ENCODE peak calls at places on chromosomes 12 and 14, in nine cellular contexts. N, O, G, W, Q, M, C, S and I are unnamed samples.
A peak's percentile ranks its signal among the peaks of the same experiment; 100 is the strongest.

GRCh38 chr12:19962192-19962591 is 406.1 kb upstream of the PDE3A start:
- DNase-seq in C (no peak), W (no peak), M (no peak), S (no peak), Q (no peak), G (no peak), N (no peak), O (peak; percentile 63), I (no peak)

GRCh38 chr12:46186088-46186487 is 82.8 kb downstream of the SLC38A1 start:
- DNase-seq in C (no peak), S (no peak), W (no peak), M (no peak), Q (no peak), G (no peak), O (no peak), N (no peak), I (no peak)

GRCh38 chr12:2812290-2813213 is at the start of gene ITFG2:
- DNase-seq in W (peak; percentile 90), C (peak; percentile 97), O (peak; percentile 100), S (peak; percentile 99), G (peak; percentile 99), M (peak; percentile 92), N (peak; percentile 98), Q (peak; percentile 98), I (peak; percentile 98)

GRCh38 chr12:60042835-60043234 is 447.0 kb downstream of the SLC16A7 start:
- DNase-seq in G (no peak), S (no peak), M (no peak), W (no peak), Q (no peak), C (no peak), N (no peak), O (no peak), I (no peak)

GRCh38 chr12:51270847-51271518 is 768 bp upstream of the SMAGP start:
- DNase-seq in W (peak; percentile 49), M (no peak), C (no peak), O (no peak), Q (no peak), N (peak; percentile 90), S (peak; percentile 75), G (no peak), I (peak; percentile 85)

GRCh38 chr12:100141666-100141997 is 1.0 kb downstream of the BLTP3B start:
- DNase-seq in S (peak; percentile 91), C (no peak), M (peak; percentile 76), O (no peak), W (peak; percentile 63), N (peak; percentile 91), G (no peak), Q (no peak), I (peak; percentile 80)

GRCh38 chr12:29104495-29104894 is 44.6 kb upstream of the FAR2 start:
- DNase-seq in Q (no peak), C (no peak), S (no peak), N (no peak), G (no peak), W (no peak), M (no peak), O (no peak), I (peak; percentile 8)

GRCh38 chr14:87852107-87852506 is 140.9 kb downstream of the GALC start:
- DNase-seq in O (no peak), W (no peak), Q (no peak), G (no peak), M (no peak), S (no peak), N (no peak), C (no peak), I (no peak)

GRCh38 chr14:77296155-77296554 is 24.5 kb downstream of the POMT2 start:
- DNase-seq in G (no peak), N (no peak), C (no peak), Q (no peak), S (no peak), W (no peak), M (no peak), O (no peak), I (no peak)

GRCh38 chr12:58931518-58931917 is 11.2 kb upstream of the LRIG3 start:
- DNase-seq in C (no peak), W (no peak), N (no peak), O (no peak), S (no peak), Q (no peak), M (no peak), G (no peak), I (no peak)

GRCh38 chr12:119727600-119728436 is 59.9 kb downstream of the PRKAB1 start:
- DNase-seq in G (no peak), O (no peak), C (no peak), M (no peak), N (no peak), S (no peak), Q (no peak), W (no peak), I (no peak)

GRCh38 chr14:57317248-57317833 is 48.6 kb downstream of the AP5M1 start:
- DNase-seq in C (peak; percentile 56), M (peak; percentile 34), N (peak; percentile 90), G (peak; percentile 64), S (peak; percentile 82), O (peak; percentile 45), W (peak; percentile 4), Q (peak; percentile 72), I (peak; percentile 56)

GRCh38 chr12:105275997-105276760 is 40.2 kb upstream of the APPL2 start:
- DNase-seq in Q (no peak), N (peak; percentile 80), S (no peak), G (no peak), C (no peak), M (no peak), O (no peak), W (no peak), I (no peak)

GRCh38 chr14:85528882-85529585 is 910 bp upstream of the FLRT2 start:
- DNase-seq in W (no peak), C (no peak), G (peak; percentile 7), N (peak; percentile 78), Q (no peak), S (peak; percentile 70), M (no peak), O (no peak), I (peak; percentile 90)

GRCh38 chr12:100248886-100249285 is 18.0 kb downstream of the DEPDC4 start:
- DNase-seq in C (no peak), S (no peak), M (no peak), O (no peak), Q (no peak), W (no peak), G (no peak), N (no peak), I (no peak)

GRCh38 chr14:77307099-77307496 is 13.6 kb downstream of the POMT2 start:
- DNase-seq in G (no peak), O (no peak), M (no peak), N (no peak), W (no peak), Q (no peak), C (no peak), S (no peak), I (peak; percentile 67)

GRCh38 chr14:23695220-23695999 is 59.2 kb downstream of the DHRS2 start:
- DNase-seq in S (no peak), N (no peak), W (no peak), C (no peak), G (no peak), Q (no peak), M (no peak), O (no peak), I (no peak)

GRCh38 chr12:113260127-113260526 is 38.9 kb downstream of the TPCN1 start:
- DNase-seq in O (no peak), C (no peak), Q (no peak), M (no peak), W (no peak), G (no peak), S (no peak), N (no peak), I (no peak)

GRCh38 chr12:65998031-65998430 is 132.5 kb downstream of the LLPH start:
- DNase-seq in G (no peak), Q (no peak), C (no peak), S (no peak), O (no peak), N (no peak), W (no peak), M (no peak), I (no peak)
- H3K4me3 ChIP-seq in G (no peak overlapping the region), Q (no peak overlapping the region), C (no peak overlapping the region), S (no peak overlapping the region), O (no peak overlapping the region), N (no peak overlapping the region), W (no peak overlapping the region), M (no peak overlapping the region), I (no peak overlapping the region)

GRCh38 chr12:55712154-55712553 is 3.7 kb upstream of the BLOC1S1 start:
- DNase-seq in S (no peak), N (no peak), O (peak; percentile 86), M (no peak), Q (no peak), C (peak; percentile 7), W (no peak), G (no peak), I (no peak)
- TF ChIP-seq CTCF in S (no peak), N (no peak), O (no peak), M (no peak), Q (no peak), C (no peak), W (no peak), G (no peak), I (no peak)

GRCh38 chr12:76083761-76084276 is 666 bp downstream of the NAP1L1 start:
- DNase-seq in Q (peak; percentile 66), N (peak; percentile 62), W (no peak), C (peak; percentile 71), O (peak; percentile 70), G (peak; percentile 85), M (no peak), S (peak; percentile 63), I (peak; percentile 86)

GRCh38 chr12:76083246-76083735 is 1.2 kb downstream of the NAP1L1 start:
- DNase-seq in M (no peak), C (no peak), G (no peak), W (no peak), N (no peak), O (no peak), S (no peak), Q (no peak), I (no peak)

GRCh38 chr12:76080017-76080728 is 4.3 kb downstream of the NAP1L1 start:
- DNase-seq in O (no peak), S (peak; percentile 81), W (no peak), G (no peak), N (no peak), C (no peak), M (no peak), Q (no peak), I (no peak)

GRCh38 chr12:76080729-76081415 is 3.6 kb downstream of the NAP1L1 start:
- DNase-seq in M (no peak), G (no peak), C (no peak), S (no peak), N (no peak), Q (no peak), W (no peak), O (no peak), I (no peak)

DNA sequence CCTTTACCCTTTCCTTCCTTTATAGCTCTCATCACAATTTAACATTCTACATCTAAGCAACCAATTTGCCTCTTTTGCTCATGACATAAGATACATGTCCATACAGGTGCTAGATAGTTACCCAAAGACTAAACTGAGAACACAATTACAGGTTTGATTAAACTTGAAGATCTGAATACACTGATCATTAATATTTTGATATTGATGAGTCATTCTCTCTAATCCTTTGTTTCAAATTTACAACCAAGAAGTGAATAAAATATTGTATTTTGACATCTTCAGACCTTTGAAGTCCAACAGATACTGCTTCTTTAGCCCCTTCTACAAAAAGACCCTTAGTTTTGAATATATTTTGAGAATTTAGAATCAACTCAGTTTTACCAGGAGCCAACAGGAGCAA is 2.6 kb downstream of the NAP1L1 start:
- DNase-seq in M (no peak), C (no peak), O (no peak), G (no peak), N (no peak), W (no peak), S (no peak), Q (no peak), I (no peak)
- H3K4me3 ChIP-seq in M (peak overlapping the region; percentile 77), C (no peak overlapping the region), O (no peak overlapping the region), G (peak overlapping the region; percentile 87), N (no peak overlapping the region), W (no peak overlapping the region), S (peak overlapping the region; percentile 97), Q (no peak overlapping the region), I (peak overlapping the region; percentile 77)

GRCh38 chr12:72271401-72271740 is 799 bp upstream of the TRHDE start:
- DNase-seq in N (no peak), O (no peak), S (peak; percentile 72), M (no peak), G (peak; percentile 64), Q (no peak), W (no peak), C (no peak), I (peak; percentile 76)
- TF ChIP-seq CTCF in N (no peak), O (no peak), S (no peak), M (peak; percentile 30), G (no peak), Q (no peak), W (peak; percentile 37), C (no peak), I (no peak)